ENCODE peak calls at places on chromosomes 6 and 20, in nine cellular contexts. O is stimulated activated CD4-positive, alpha-beta T cell treated with anti-CD3 and anti-CD28 coated beads, TNF-alpha, amount 100 ng/mL, for 24 hours; Y is breast epithelium; P is effector CD4-positive, alpha-beta T cell; L is HCT116; G is NCI-H748 treated with DMSO at 0.1 percent for 48 hours; T is HFFc6; B is activated CD4-positive, alpha-beta T cell treated with anti-CD3 and anti-CD28 coated beads, Interleukin-2, amount 10 ng/mL, durations not matched to agents 7 days and 5 days; R is tibial nerve. V is an unnamed sample.

GRCh38 chr20:38303908-38304379 is at the start of gene BPI:
- DNase-seq in O (no peak), Y (no peak), P (no peak), L (no peak), G (no peak), T (no peak), B (no peak), R (no peak), V (no peak)

GRCh38 chr6:136429681-136430080 is 120.5 kb downstream of the MAP7 start:
- DNase-seq in O (no peak), Y (no peak), P (no peak), L (no peak), G (no peak), T (no peak), B (no peak), R (no peak), V (no peak)

GRCh38 chr20:45440424-45440823 is 24.5 kb downstream of the PIGT start:
- DNase-seq in O (no peak), Y (no peak), P (no peak), L (no peak), G (no peak), T (no peak), B (no peak), R (no peak), V (no peak)

GRCh38 chr6:21164768-21165326 is 428.7 kb upstream of the SOX4 start:
- DNase-seq in O (no peak), Y (no peak), P (no peak), L (peak), G (no peak), T (no peak), B (peak), R (no peak), V (no peak)

GRCh38 chr6:53174996-53175395 is 26.4 kb upstream of the GCM1 start:
- DNase-seq in O (no peak), Y (no peak), P (no peak), L (no peak), G (no peak), T (no peak), B (no peak), R (no peak), V (no peak)

GRCh38 chr20:20079102-20079784 is 26.9 kb downstream of the CFAP61 start:
- DNase-seq in O (no peak), Y (no peak), P (no peak), L (no peak), G (peak), T (no peak), B (no peak), R (no peak), V (no peak)

GRCh38 chr20:47284373-47284772 is 72.1 kb downstream of the ZMYND8 start:
- DNase-seq in O (no peak), Y (no peak), P (no peak), L (no peak), G (no peak), T (no peak), B (no peak), R (no peak), V (no peak)

GRCh38 chr20:63699466-63700198 is 3.2 kb downstream of the TNFRSF6B start:
- DNase-seq in O (no peak), Y (no peak), P (no peak), L (no peak), G (no peak), T (no peak), B (no peak), R (no peak), V (peak)

GRCh38 chr20:21496452-21496851 is 17.4 kb downstream of the NKX2-2 start:
- DNase-seq in O (no peak), Y (no peak), P (no peak), L (no peak), G (no peak), T (no peak), B (no peak), R (no peak), V (no peak)

GRCh38 chr6:35298625-35299140 is 1.1 kb downstream of the DEF6 start:
- DNase-seq in O (no peak), Y (no peak), P (no peak), L (no peak), G (no peak), T (no peak), B (peak), R (no peak), V (no peak)

GRCh38 chr6:51495806-51496380 is 591.5 kb downstream of the PKHD1 start:
- DNase-seq in O (no peak), Y (no peak), P (no peak), L (no peak), G (no peak), T (no peak), B (no peak), R (no peak), V (no peak)

GRCh38 chr6:50442531-50443040 is 270.7 kb upstream of the TFAP2D start:
- DNase-seq in O (no peak), Y (no peak), P (no peak), L (no peak), G (no peak), T (no peak), B (no peak), R (no peak), V (no peak)

GRCh38 chr6:90278129-90278528 is 18.5 kb downstream of the BACH2 start:
- DNase-seq in O (no peak), Y (no peak), P (no peak), L (no peak), G (no peak), T (no peak), B (no peak), R (no peak), V (no peak)

GRCh38 chr6:135938588-135939215 is 87.2 kb downstream of the PDE7B start:
- DNase-seq in O (no peak), Y (no peak), P (no peak), L (no peak), G (no peak), T (no peak), B (no peak), R (no peak), V (no peak)

GRCh38 chr6:121413831-121414368 is 21.5 kb upstream of the GJA1 start:
- DNase-seq in O (no peak), Y (no peak), P (no peak), L (no peak), G (no peak), T (no peak), B (no peak), R (no peak), V (no peak)

GRCh38 chr20:2349801-2350200 is 30.9 kb upstream of the TGM6 start:
- DNase-seq in O (no peak), Y (no peak), P (no peak), L (no peak), G (no peak), T (peak), B (no peak), R (no peak), V (no peak)

GRCh38 chr6:15375018-15375417 is 129.1 kb downstream of the JARID2 start:
- DNase-seq in O (no peak), Y (no peak), P (no peak), L (no peak), G (no peak), T (no peak), B (no peak), R (no peak), V (no peak)

GRCh38 chr6:138485005-138485545 is 14.2 kb downstream of the NHSL1 start:
- DNase-seq in O (no peak), Y (no peak), P (no peak), L (no peak), G (peak), T (no peak), B (no peak), R (no peak), V (no peak)

GRCh38 chr6:79506251-79506650 is 31.0 kb downstream of the LCA5 start:
- DNase-seq in O (no peak), Y (no peak), P (no peak), L (no peak), G (no peak), T (no peak), B (no peak), R (no peak), V (no peak)

GRCh38 chr20:10771435-10772140 is 97.8 kb upstream of the JAG1 start:
- DNase-seq in O (no peak), Y (no peak), P (no peak), L (no peak), G (no peak), T (no peak), B (no peak), R (no peak), V (no peak)

GRCh38 chr6:128463942-128464341 is 56.5 kb downstream of the PTPRK start:
- DNase-seq in O (no peak), Y (no peak), P (no peak), L (no peak), G (no peak), T (no peak), B (no peak), R (no peak), V (no peak)

GRCh38 chr6:156686940-156687874 is 90.0 kb upstream of the ARID1B start:
- DNase-seq in O (peak), Y (peak), P (peak), L (peak), G (peak), T (peak), B (peak), R (peak), V (peak)

GRCh38 chr6:133891814-133892443 is 3.0 kb downstream of the TCF21 start:
- DNase-seq in O (no peak), Y (no peak), P (no peak), L (no peak), G (no peak), T (no peak), B (no peak), R (no peak), V (no peak)

GRCh38 chr20:16740365-16741072 is 7.6 kb upstream of the OTOR start:
- DNase-seq in O (no peak), Y (no peak), P (no peak), L (no peak), G (no peak), T (no peak), B (no peak), R (no peak), V (no peak)

GRCh38 chr6:117138407-117138806 is 127.0 kb upstream of the VGLL2 start:
- DNase-seq in O (no peak), Y (no peak), P (no peak), L (no peak), G (no peak), T (no peak), B (no peak), R (no peak), V (no peak)

GRCh38 chr6:72760130-72760793 is 138.4 kb downstream of the KCNQ5 start:
- DNase-seq in O (no peak), Y (no peak), P (no peak), L (no peak), G (no peak), T (peak), B (no peak), R (no peak), V (no peak)

GRCh38 chr6:159874475-159874874 is 16.3 kb upstream of the MAS1 start:
- DNase-seq in O (no peak), Y (no peak), P (no peak), L (no peak), G (no peak), T (no peak), B (no peak), R (no peak), V (no peak)

GRCh38 chr20:51995551-51995951 is 193.2 kb upstream of the SALL4 start:
- DNase-seq in O (no peak), Y (no peak), P (no peak), L (no peak), G (no peak), T (no peak), B (no peak), R (no peak), V (no peak)

GRCh38 chr6:27547157-27548075 is 74.5 kb upstream of the ZNF184 start:
- DNase-seq in O (no peak), Y (no peak), P (no peak), L (peak), G (peak), T (peak), B (no peak), R (no peak), V (no peak)

GRCh38 chr6:68919537-68919936 is 284.5 kb downstream of the ADGRB3 start:
- DNase-seq in O (no peak), Y (no peak), P (no peak), L (no peak), G (no peak), T (no peak), B (no peak), R (no peak), V (no peak)

GRCh38 chr6:135146160-135146920 is 34.8 kb upstream of the MYB start:
- DNase-seq in O (no peak), Y (no peak), P (no peak), L (no peak), G (no peak), T (peak), B (no peak), R (no peak), V (no peak)

GRCh38 chr6:144725731-144726522 is 440.8 kb downstream of the UTRN start:
- DNase-seq in O (no peak), Y (no peak), P (no peak), L (no peak), G (no peak), T (no peak), B (peak), R (no peak), V (no peak)

GRCh38 chr6:145704153-145704781 is 31.1 kb downstream of the EPM2A start:
- DNase-seq in O (no peak), Y (no peak), P (no peak), L (no peak), G (peak), T (peak), B (no peak), R (no peak), V (no peak)

GRCh38 chr6:32952817-32953739 is at the start of gene HLA-DMA:
- DNase-seq in O (no peak), Y (peak), P (peak), L (peak), G (no peak), T (peak), B (peak), R (peak), V (peak)

GRCh38 chr6:95545226-95545625 is 32.1 kb upstream of the MANEA start:
- DNase-seq in O (no peak), Y (no peak), P (no peak), L (no peak), G (no peak), T (no peak), B (no peak), R (no peak), V (no peak)

GRCh38 chr6:22145294-22145693 is 151.5 kb downstream of the PRL start:
- DNase-seq in O (no peak), Y (no peak), P (no peak), L (no peak), G (no peak), T (no peak), B (no peak), R (no peak), V (no peak)